ENCODE peak calls at places on chromosomes 4 and X, in four cellular contexts. One of them, this sample, is unnamed.

GRCh38 chr4:37541956-37542355 is 144.2 kb downstream of the RELL1 start:
- DNase-seq in activated B cell treated with CpG ODN at 0.5 μM for 24 hours: no peak
- DNase-seq in right atrium auricular region: no peak
- DNase-seq in pancreas: no peak
- DNase-seq in this sample: no peak

GRCh38 chr4:2763511-2763967 is 7.4 kb upstream of the TNIP2 start:
- DNase-seq in activated B cell treated with CpG ODN at 0.5 μM for 24 hours: no peak
- DNase-seq in right atrium auricular region: no peak
- DNase-seq in pancreas: no peak
- DNase-seq in this sample: no peak

GRCh38 chrX:69010339-69010738 is 154.9 kb downstream of the PJA1 start:
- DNase-seq in right atrium auricular region: no peak
- DNase-seq in activated B cell treated with CpG ODN at 0.5 μM for 24 hours: no peak
- DNase-seq in pancreas: no peak
- DNase-seq in this sample: no peak

GRCh38 chr4:146742416-146742815 is 103.7 kb downstream of the POU4F2 start:
- DNase-seq in activated B cell treated with CpG ODN at 0.5 μM for 24 hours: no peak
- DNase-seq in pancreas: no peak
- DNase-seq in right atrium auricular region: no peak
- DNase-seq in this sample: no peak

GRCh38 chr4:169933531-169933930 is 92.7 kb downstream of the MFAP3L start:
- DNase-seq in activated B cell treated with CpG ODN at 0.5 μM for 24 hours: no peak
- DNase-seq in pancreas: no peak
- DNase-seq in right atrium auricular region: no peak
- DNase-seq in this sample: no peak

GRCh38 chr4:80069837-80070788 is 2.9 kb downstream of the ANTXR2 start:
- DNase-seq in right atrium auricular region: no peak
- DNase-seq in pancreas: no peak
- DNase-seq in activated B cell treated with CpG ODN at 0.5 μM for 24 hours: no peak
- DNase-seq in this sample: no peak

GRCh38 chrX:151753313-151754041 is 18.9 kb downstream of the CNGA2 start:
- DNase-seq in pancreas: peak
- DNase-seq in right atrium auricular region: peak
- DNase-seq in activated B cell treated with CpG ODN at 0.5 μM for 24 hours: no peak
- DNase-seq in this sample: peak

GRCh38 chr4:87353592-87353991 is 30.9 kb upstream of the HSD17B13 start:
- DNase-seq in activated B cell treated with CpG ODN at 0.5 μM for 24 hours: no peak
- DNase-seq in right atrium auricular region: no peak
- DNase-seq in pancreas: no peak
- DNase-seq in this sample: peak

GRCh38 chr4:33980361-33980760 is 2264.0 kb downstream of the ARAP2 start:
- DNase-seq in activated B cell treated with CpG ODN at 0.5 μM for 24 hours: no peak
- DNase-seq in right atrium auricular region: no peak
- DNase-seq in pancreas: no peak
- DNase-seq in this sample: no peak

GRCh38 chr4:165864228-165864627 is 8.8 kb upstream of the TLL1 start:
- DNase-seq in pancreas: no peak
- DNase-seq in activated B cell treated with CpG ODN at 0.5 μM for 24 hours: no peak
- DNase-seq in right atrium auricular region: no peak
- DNase-seq in this sample: no peak
- TF ChIP-seq CTCF in pancreas: no peak
- TF ChIP-seq CTCF in activated B cell treated with CpG ODN at 0.5 μM for 24 hours: no peak
- TF ChIP-seq CTCF in right atrium auricular region: no peak
- TF ChIP-seq CTCF in this sample: no peak

GRCh38 chrX:104343408-104344129 is 88.8 kb upstream of the ESX1 start:
- DNase-seq in activated B cell treated with CpG ODN at 0.5 μM for 24 hours: no peak
- DNase-seq in pancreas: no peak
- DNase-seq in right atrium auricular region: no peak
- DNase-seq in this sample: peak
- TF ChIP-seq CTCF in activated B cell treated with CpG ODN at 0.5 μM for 24 hours: no peak
- TF ChIP-seq CTCF in pancreas: peak
- TF ChIP-seq CTCF in right atrium auricular region: peak
- TF ChIP-seq CTCF in this sample: peak

DNA sequence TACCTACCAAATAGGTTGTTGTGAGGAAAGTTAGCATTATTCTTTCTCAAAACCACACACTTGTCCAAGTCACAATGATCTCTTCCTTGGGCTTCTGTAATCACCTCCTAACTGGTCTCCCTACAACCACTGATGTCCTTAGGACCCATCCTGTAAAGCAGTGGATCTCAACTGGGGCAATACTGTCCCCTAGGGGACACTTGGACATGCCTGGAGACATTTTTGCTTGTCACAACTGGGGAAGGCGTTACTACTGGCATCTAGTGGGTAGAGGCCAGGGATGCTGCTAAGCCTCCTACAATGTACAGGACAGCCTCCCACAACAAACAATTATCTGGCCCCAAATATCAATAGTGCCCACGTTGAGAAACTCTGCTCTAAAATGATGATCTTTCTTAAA is 118.7 kb upstream of the AP1S2 start:
- DNase-seq in activated B cell treated with CpG ODN at 0.5 μM for 24 hours: no peak
- DNase-seq in right atrium auricular region: no peak
- DNase-seq in pancreas: no peak
- DNase-seq in this sample: no peak
- TF ChIP-seq CTCF in activated B cell treated with CpG ODN at 0.5 μM for 24 hours: no peak
- TF ChIP-seq CTCF in right atrium auricular region: peak
- TF ChIP-seq CTCF in pancreas: no peak
- TF ChIP-seq CTCF in this sample: peak

DNA sequence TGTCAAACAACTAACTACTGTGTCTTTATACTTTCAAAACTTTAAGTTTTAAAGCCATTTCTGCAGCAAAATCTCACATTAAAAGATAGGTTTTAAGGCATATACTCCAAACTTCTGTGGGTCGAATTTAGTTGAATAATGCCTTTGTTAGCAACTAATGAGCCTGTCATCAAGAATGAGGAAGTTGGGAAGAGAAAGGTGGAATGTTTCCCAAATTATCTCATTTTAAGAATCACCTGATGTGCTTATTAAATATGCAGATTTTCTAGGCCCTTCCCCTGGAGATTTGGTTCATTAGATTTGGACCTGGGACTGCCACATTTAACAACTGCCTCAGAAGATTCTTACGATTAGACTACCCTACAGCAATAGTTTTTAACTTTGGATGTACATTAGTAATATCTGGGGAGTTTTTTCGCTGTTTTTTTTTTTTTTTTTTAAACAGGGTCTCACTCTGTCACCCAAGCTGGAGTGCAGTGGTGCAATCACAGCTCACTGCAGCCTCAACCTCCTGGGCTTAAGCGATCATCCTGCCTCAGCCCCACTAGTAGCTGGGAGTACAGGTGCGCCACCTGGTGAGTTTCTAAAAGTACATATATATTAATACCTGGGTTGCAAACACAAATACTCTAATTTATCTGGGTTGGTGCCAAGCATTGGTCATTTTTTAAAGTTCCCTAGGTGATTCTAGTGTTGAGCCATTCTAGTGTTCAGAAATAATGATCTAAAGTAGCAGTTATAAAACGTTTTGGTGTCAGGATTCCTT is 16.1 kb upstream of the TASL start:
- DNase-seq in right atrium auricular region: no peak
- DNase-seq in pancreas: no peak
- DNase-seq in activated B cell treated with CpG ODN at 0.5 μM for 24 hours: no peak
- DNase-seq in this sample: no peak
- TF ChIP-seq CTCF in right atrium auricular region: no peak
- TF ChIP-seq CTCF in pancreas: no peak
- TF ChIP-seq CTCF in activated B cell treated with CpG ODN at 0.5 μM for 24 hours: no peak
- TF ChIP-seq CTCF in this sample: no peak

GRCh38 chrX:40058719-40059118 is 39.0 kb downstream of the BCOR start:
- DNase-seq in activated B cell treated with CpG ODN at 0.5 μM for 24 hours: no peak
- DNase-seq in pancreas: no peak
- DNase-seq in right atrium auricular region: no peak
- DNase-seq in this sample: no peak

GRCh38 chrX:40055495-40055894 is 42.3 kb downstream of the BCOR start:
- DNase-seq in activated B cell treated with CpG ODN at 0.5 μM for 24 hours: no peak
- DNase-seq in right atrium auricular region: no peak
- DNase-seq in pancreas: no peak
- DNase-seq in this sample: no peak

GRCh38 chrX:40056420-40056819 is 41.3 kb downstream of the BCOR start:
- DNase-seq in right atrium auricular region: no peak
- DNase-seq in activated B cell treated with CpG ODN at 0.5 μM for 24 hours: no peak
- DNase-seq in pancreas: no peak
- DNase-seq in this sample: no peak

GRCh38 chrX:40054793-40055192 is 43.0 kb downstream of the BCOR start:
- DNase-seq in right atrium auricular region: no peak
- DNase-seq in activated B cell treated with CpG ODN at 0.5 μM for 24 hours: no peak
- DNase-seq in pancreas: no peak
- DNase-seq in this sample: no peak

DNA sequence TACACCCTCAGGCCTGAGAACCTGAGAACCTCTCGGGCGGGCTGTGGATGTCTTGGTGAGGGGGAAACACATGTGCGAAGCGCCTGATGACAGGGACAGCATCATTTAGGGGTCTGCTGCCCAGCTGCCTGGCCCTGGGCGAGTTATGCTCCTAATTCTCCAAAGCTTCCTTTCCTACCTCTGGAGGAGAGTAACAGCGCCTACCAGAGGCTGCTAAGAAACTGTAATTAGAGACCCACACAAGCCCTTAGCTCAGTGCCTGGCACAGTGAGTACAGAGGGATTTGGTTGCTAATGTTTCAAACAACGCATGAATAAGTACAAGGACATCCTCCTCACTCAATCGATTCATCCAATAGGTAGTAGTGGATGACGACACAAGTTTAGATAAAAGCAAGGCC is 40.4 kb downstream of the BCOR start:
- DNase-seq in activated B cell treated with CpG ODN at 0.5 μM for 24 hours: no peak
- DNase-seq in right atrium auricular region: no peak
- DNase-seq in pancreas: no peak
- DNase-seq in this sample: no peak
- TF ChIP-seq CTCF in activated B cell treated with CpG ODN at 0.5 μM for 24 hours: no peak
- TF ChIP-seq CTCF in right atrium auricular region: no peak
- TF ChIP-seq CTCF in pancreas: no peak
- TF ChIP-seq CTCF in this sample: no peak